ENCODE peak calls at places on chromosomes 5 and 9, in eight cellular contexts. G is bronchial epithelial cell; U is A549; I is fibroblast of pulmonary artery; B is right cardiac atrium; S is CD8-positive, alpha-beta memory T cell; E is mammary epithelial cell; A is CD8-positive, alpha-beta T cell. C is an unnamed sample.

GRCh38 chr9:100064872-100065581 is 33.8 kb downstream of the ERP44 start:
- DNase-seq in G (peak; percentile 96), U (no peak), I (peak; percentile 61), B (no peak), S (no peak), E (peak; percentile 80), A (no peak), C (peak; percentile 85)

GRCh38 chr5:56481147-56481997 is 248.2 kb upstream of the ANKRD55 start:
- DNase-seq in G (peak; percentile 21), U (peak; percentile 50), I (peak; percentile 51), B (peak; percentile 73), S (peak; percentile 28), E (peak; percentile 11), A (peak; percentile 63), C (peak; percentile 19)

GRCh38 chr5:83711982-83712601 is 8.6 kb downstream of the HAPLN1 start:
- DNase-seq in G (peak; percentile 60), U (peak; percentile 23), I (peak; percentile 66), B (no peak), S (no peak), E (peak; percentile 33), A (no peak), C (peak; percentile 51)

GRCh38 chr9:133256686-133257091 is 18.3 kb downstream of the ABO start:
- DNase-seq in G (no peak), U (no peak), I (no peak), B (no peak), S (no peak), E (no peak), A (no peak), C (no peak)

GRCh38 chr9:109379513-109379912 is 58.7 kb upstream of the EPB41L4B start:
- DNase-seq in G (no peak), U (no peak), I (no peak), B (no peak), S (no peak), E (no peak), A (no peak), C (no peak)

GRCh38 chr5:56054651-56055050 is 59.9 kb upstream of the IL6ST start:
- DNase-seq in G (peak; percentile 56), U (no peak), I (peak; percentile 77), B (no peak), S (no peak), E (no peak), A (no peak), C (peak; percentile 81)

GRCh38 chr9:81431662-81432061 is 257.7 kb downstream of the TLE1 start:
- DNase-seq in G (no peak), U (no peak), I (peak; percentile 55), B (no peak), S (no peak), E (no peak), A (no peak), C (peak; percentile 88)

GRCh38 chr9:92206490-92206889 is 87.0 kb downstream of the IARS1 start:
- DNase-seq in G (peak; percentile 46), U (no peak), I (peak; percentile 6), B (no peak), S (no peak), E (no peak), A (no peak), C (peak; percentile 48)

GRCh38 chr5:40481226-40481625 is 198.5 kb upstream of the PTGER4 start:
- DNase-seq in G (peak; percentile 68), U (no peak), I (no peak), B (no peak), S (no peak), E (peak; percentile 73), A (no peak), C (no peak)

GRCh38 chr9:129247285-129248153 is 69.5 kb upstream of the IER5L start:
- DNase-seq in G (no peak), U (no peak), I (no peak), B (peak; percentile 4), S (no peak), E (no peak), A (no peak), C (no peak)

GRCh38 chr5:87536365-87536764 is 123.6 kb upstream of the CCNH start:
- DNase-seq in G (no peak), U (no peak), I (no peak), B (no peak), S (no peak), E (no peak), A (no peak), C (no peak)

GRCh38 chr9:18427691-18428090 is 46.3 kb upstream of the ADAMTSL1 start:
- DNase-seq in G (no peak), U (no peak), I (no peak), B (no peak), S (no peak), E (no peak), A (no peak), C (peak; percentile 34)

GRCh38 chr5:173984218-173984617 is 4.8 kb upstream of the C5orf47 start:
- DNase-seq in G (peak; percentile 22), U (no peak), I (peak; percentile 41), B (no peak), S (no peak), E (no peak), A (no peak), C (peak; percentile 15)

GRCh38 chr5:39216621-39217020 is 2.7 kb downstream of the FYB1 start:
- DNase-seq in G (no peak), U (no peak), I (no peak), B (no peak), S (no peak), E (no peak), A (no peak), C (no peak)

GRCh38 chr5:39217365-39218281 is 1.7 kb downstream of the FYB1 start:
- DNase-seq in G (peak; percentile 72), U (peak; percentile 76), I (peak; percentile 91), B (peak; percentile 71), S (peak; percentile 79), E (peak; percentile 78), A (peak; percentile 81), C (peak; percentile 82)

GRCh38 chr5:39218482-39219381 is 631 bp downstream of the FYB1 start:
- DNase-seq in G (no peak), U (no peak), I (no peak), B (no peak), S (no peak), E (peak; percentile 45), A (no peak), C (peak; percentile 4)

GRCh38 chr5:39220280-39221030 is 1.1 kb upstream of the FYB1 start:
- DNase-seq in G (no peak), U (no peak), I (no peak), B (no peak), S (no peak), E (no peak), A (no peak), C (no peak)

DNA sequence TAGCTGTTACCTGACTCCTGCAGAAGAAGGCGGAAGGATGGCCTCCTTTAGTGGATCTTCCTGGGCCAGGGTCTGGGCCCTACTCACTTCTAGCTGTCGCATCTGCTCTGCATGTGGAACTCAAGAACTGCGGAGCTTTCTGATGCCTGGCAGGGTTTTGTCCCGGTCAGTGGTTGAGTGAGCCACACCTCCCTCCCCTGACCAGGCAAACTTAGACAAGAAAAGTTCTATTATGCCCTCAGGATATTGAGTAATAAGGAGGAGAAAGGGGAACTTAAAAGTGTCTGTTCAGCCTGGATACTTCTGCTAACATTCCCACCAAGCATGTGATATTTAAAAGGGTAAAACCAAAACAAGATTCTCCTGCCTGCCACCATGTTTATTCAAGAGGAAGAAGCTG is at the start of gene FYB1:
- DNase-seq in G (peak; percentile 85), U (no peak), I (peak; percentile 47), B (peak; percentile 26), S (no peak), E (peak; percentile 94), A (no peak), C (peak; percentile 10)
- H3K4me3 ChIP-seq in G (no peak within 1 kb of the TSS), U (no peak within 1 kb of the TSS), I (no peak within 1 kb of the TSS), B (peak within 1 kb of the TSS; percentile 11), S (no peak within 1 kb of the TSS), E (peak within 1 kb of the TSS; percentile 33), A (no peak within 1 kb of the TSS), C (no peak within 1 kb of the TSS)

DNA sequence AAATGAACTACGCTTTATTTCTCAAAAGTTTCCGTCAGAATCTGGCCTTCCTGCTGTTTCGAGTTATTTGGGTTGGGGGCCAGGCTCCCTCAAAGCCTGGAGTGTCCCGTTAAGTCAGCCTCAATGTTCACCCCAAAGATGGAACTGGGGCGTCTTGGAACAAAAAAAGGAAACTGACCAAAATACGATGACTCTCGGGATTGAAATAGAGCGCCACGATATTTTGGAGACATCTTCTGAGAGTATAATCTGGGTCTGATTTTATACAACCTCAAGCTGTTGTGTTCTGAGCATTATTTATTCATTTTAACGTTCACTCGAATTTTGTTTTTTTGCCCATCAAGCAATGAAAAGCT is 28.1 kb downstream of the TLX3 start:
- DNase-seq in G (no peak), U (no peak), I (no peak), B (no peak), S (no peak), E (no peak), A (no peak), C (no peak)
- H3K4me3 ChIP-seq in G (peak overlapping the region; percentile 37), U (peak overlapping the region; percentile 49), I (peak overlapping the region; percentile 57), B (peak overlapping the region; percentile 38), S (peak overlapping the region; percentile 26), E (peak overlapping the region; percentile 20), A (peak overlapping the region; percentile 46), C (peak overlapping the region; percentile 54)

DNA sequence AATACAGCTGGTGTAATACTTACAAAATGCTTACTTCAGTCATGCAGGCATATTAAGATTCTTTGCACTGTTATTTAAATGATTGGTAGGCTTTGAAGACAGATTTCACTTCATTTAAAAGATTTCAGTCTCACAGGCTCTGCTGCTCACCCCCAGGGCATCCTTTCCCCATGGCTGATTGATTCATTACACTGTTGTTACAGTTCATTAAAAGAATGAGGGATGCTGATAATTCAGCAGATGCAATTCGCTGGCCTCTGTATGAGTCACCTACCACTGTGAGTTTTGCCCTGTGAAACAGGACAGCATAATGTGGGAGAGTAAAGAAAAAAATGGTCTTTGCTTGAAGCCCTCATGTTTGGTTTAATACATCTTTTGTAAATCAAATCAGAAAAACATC is 246.9 kb downstream of the CYLC2 start:
- DNase-seq in G (peak; percentile 24), U (no peak), I (no peak), B (no peak), S (no peak), E (peak; percentile 14), A (no peak), C (peak; percentile 1)
- H3K4me3 ChIP-seq in G (no peak overlapping the region), U (no peak overlapping the region), I (no peak overlapping the region), B (no peak overlapping the region), S (no peak overlapping the region), E (no peak overlapping the region), A (no peak overlapping the region), C (no peak overlapping the region)

GRCh38 chr5:179907570-179908324 is at the start of gene TBC1D9B:
- DNase-seq in G (peak; percentile 5), U (peak; percentile 43), I (peak; percentile 65), B (peak; percentile 77), S (peak; percentile 74), E (peak; percentile 60), A (peak; percentile 84), C (peak; percentile 58)

GRCh38 chr5:179904463-179905143 is 3.1 kb downstream of the TBC1D9B start:
- DNase-seq in G (no peak), U (no peak), I (no peak), B (no peak), S (no peak), E (no peak), A (no peak), C (no peak)

GRCh38 chr5:179905144-179905526 is 2.6 kb downstream of the TBC1D9B start:
- DNase-seq in G (no peak), U (no peak), I (no peak), B (no peak), S (no peak), E (no peak), A (no peak), C (no peak)

GRCh38 chr5:179906795-179907569 is 715 bp downstream of the TBC1D9B start:
- DNase-seq in G (peak; percentile 22), U (no peak), I (peak; percentile 22), B (peak; percentile 35), S (peak; percentile 13), E (peak; percentile 40), A (peak; percentile 51), C (peak; percentile 33)

GRCh38 chr5:179906294-179906794 is 1.4 kb downstream of the TBC1D9B start:
- DNase-seq in G (no peak), U (no peak), I (peak; percentile 9), B (no peak), S (no peak), E (no peak), A (no peak), C (no peak)
- H3K4me3 ChIP-seq in G (peak overlapping the region; percentile 64), U (peak overlapping the region; percentile 67), I (peak overlapping the region; percentile 75), B (no peak overlapping the region), S (peak overlapping the region; percentile 44), E (peak overlapping the region; percentile 82), A (peak overlapping the region; percentile 44), C (peak overlapping the region; percentile 76)